ENCODE peak calls at places on chromosomes 6 and 20, in four cellular contexts. H is ovary, M is GM23248, F is PC-9. S is an unnamed sample. For H3K4me1, the result is how much of the 10 kb centered on the place peaks cover.

GRCh38 chr6:79084693-79085092 is 6.6 kb upstream of the PHIP start:
- DNase-seq in H (no peak), M (no peak), F (no peak), S (no peak)

GRCh38 chr6:6674872-6675271 is 86.4 kb downstream of the LY86 start:
- DNase-seq in H (no peak), M (peak), F (no peak), S (no peak)

GRCh38 chr6:44662461-44663121 is 275.1 kb downstream of the CDC5L start:
- DNase-seq in H (no peak), M (no peak), F (peak), S (no peak)

GRCh38 chr20:50286609-50287008 is 96.0 kb downstream of the CEBPB start:
- DNase-seq in H (peak), M (peak), F (peak), S (no peak)

GRCh38 chr20:17797163-17797562 is 97.4 kb downstream of the BANF2 start:
- DNase-seq in H (no peak), M (no peak), F (peak), S (no peak)

GRCh38 chr6:158649289-158650143 is at the start of gene SYTL3:
- DNase-seq in H (no peak), M (peak), F (no peak), S (peak)

GRCh38 chr6:139249387-139249786 is 42.4 kb downstream of the TXLNB start:
- DNase-seq in H (no peak), M (no peak), F (no peak), S (no peak)

GRCh38 chr6:154457046-154457713 is 53.3 kb downstream of the CNKSR3 start:
- DNase-seq in H (no peak), M (no peak), F (no peak), S (no peak)

GRCh38 chr6:31479933-31480535 is 17.9 kb upstream of the MICB start:
- DNase-seq in H (no peak), M (no peak), F (no peak), S (no peak)

GRCh38 chr6:169931223-169931760 is 179.9 kb downstream of the ERMARD start:
- DNase-seq in H (no peak), M (no peak), F (no peak), S (no peak)

GRCh38 chr6:163935158-163935762 is 520.7 kb downstream of the QKI start:
- DNase-seq in H (no peak), M (no peak), F (no peak), S (no peak)

GRCh38 chr6:85677243-85677956 is 34.7 kb upstream of the SYNCRIP start:
- DNase-seq in H (no peak), M (peak), F (no peak), S (no peak)

GRCh38 chr6:16739329-16739801 is 21.9 kb downstream of the ATXN1 start:
- DNase-seq in H (no peak), M (peak), F (no peak), S (no peak)

GRCh38 chr6:16735014-16735413 is 26.2 kb downstream of the ATXN1 start:
- DNase-seq in H (no peak), M (no peak), F (no peak), S (no peak)

GRCh38 chr6:16736856-16737255 is 24.4 kb downstream of the ATXN1 start:
- DNase-seq in H (no peak), M (no peak), F (no peak), S (no peak)

GRCh38 chr6:16737926-16738325 is 23.3 kb downstream of the ATXN1 start:
- DNase-seq in H (no peak), M (peak), F (no peak), S (no peak)

DNA sequence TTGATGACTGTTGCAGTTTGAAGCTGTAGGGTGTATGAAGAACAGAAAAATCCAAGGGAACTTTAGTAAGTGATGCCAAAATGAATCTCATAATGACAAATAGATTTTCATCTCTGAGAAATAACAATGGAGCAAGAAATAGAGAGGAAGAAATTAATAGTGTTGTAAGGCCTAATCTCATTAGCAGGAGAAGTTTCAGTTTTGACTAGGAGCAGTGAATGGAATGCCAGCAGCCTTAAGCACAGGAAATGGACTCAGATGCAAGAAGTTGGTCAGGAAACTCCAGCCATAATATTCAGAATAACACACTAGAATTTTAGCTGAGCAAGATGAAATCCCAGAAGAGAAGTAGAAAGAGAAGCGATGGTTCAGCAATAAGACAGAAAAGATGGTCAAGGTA is 23.9 kb downstream of the ATXN1 start:
- DNase-seq in H (no peak), M (peak), F (no peak), S (no peak)
- H3K4me1 ChIP-seq in H (under half), M (half or more), F (under half), S (under half)

DNA sequence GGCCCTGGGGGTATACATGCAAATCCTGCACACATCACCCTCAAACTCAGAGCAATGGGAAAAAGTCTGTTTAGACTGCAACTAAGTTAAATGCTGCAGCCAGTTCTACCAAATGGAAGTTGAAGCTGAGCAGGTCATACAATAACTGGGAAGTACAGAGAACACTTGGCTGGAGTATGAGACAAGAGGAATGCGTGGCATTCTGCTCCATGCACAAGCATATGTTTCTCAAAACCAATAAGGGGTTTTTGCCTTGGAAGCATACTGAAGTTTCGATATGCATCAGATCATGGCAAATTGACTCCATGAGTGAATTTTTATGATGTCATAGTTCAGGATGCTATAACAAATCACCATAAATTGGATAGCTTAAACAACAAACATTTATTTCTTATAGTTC is 193.8 kb downstream of the COL12A1 start:
- DNase-seq in H (no peak), M (no peak), F (no peak), S (no peak)
- H3K4me1 ChIP-seq in H (under half), M (under half), F (under half), S (under half)

GRCh38 chr20:31924561-31924960 is 27.3 kb downstream of the PDRG1 start:
- DNase-seq in H (no peak), M (no peak), F (no peak), S (no peak)
- H3K4me1 ChIP-seq in H (under half), M (under half), F (under half), S (under half)

GRCh38 chr20:25864326-25864970 is 167.8 kb upstream of the ZNF337 start:
- DNase-seq in H (no peak), M (no peak), F (no peak), S (no peak)
- H3K4me1 ChIP-seq in H (under half), M (under half), F (under half), S (under half)

S was measured in CD8-positive, alpha-beta memory T cell.